ENCODE peak calls at places on chromosome 6, in nine cellular contexts. M is PC-3, D is endothelial cell, C is Caco-2, E is fibroblast of the aortic adventitia, N is transverse colon, B is A549, W is epithelial cell of esophagus, U is fibroblast of lung. F is an unnamed sample.

GRCh38 chr6:96015791-96016776 is at the start of gene FUT9:
- DNase-seq in M (no peak), C (no peak), U (peak), E (no peak), W (no peak), B (no peak), N (no peak), D (peak), F (peak)

GRCh38 chr6:26152226-26153101 is 65.2 kb downstream of the HFE start:
- DNase-seq in B (peak), U (peak), E (no peak), W (peak), N (no peak), M (peak), D (no peak), C (no peak), F (no peak)

GRCh38 chr6:143583542-143584330 is 72.2 kb upstream of the FUCA2 start:
- DNase-seq in D (no peak), U (peak), M (no peak), N (no peak), E (peak), W (no peak), C (no peak), B (no peak), F (no peak)

GRCh38 chr6:157621401-157621800 is 201.6 kb upstream of the SNX9 start:
- DNase-seq in E (no peak), U (peak), M (no peak), B (no peak), C (no peak), W (no peak), D (no peak), N (no peak), F (no peak)

GRCh38 chr6:4348462-4349112 is 213.2 kb upstream of the ECI2 start:
- DNase-seq in U (peak), N (no peak), E (peak), W (no peak), C (no peak), M (no peak), B (no peak), D (no peak), F (peak)

GRCh38 chr6:137265574-137265973 is 46.4 kb upstream of the IFNGR1 start:
- DNase-seq in W (no peak), B (no peak), C (no peak), M (no peak), E (peak), U (no peak), N (no peak), D (no peak), F (no peak)

GRCh38 chr6:169529931-169530761 is 171.7 kb downstream of the WDR27 start:
- DNase-seq in B (peak), E (peak), W (no peak), U (peak), D (no peak), M (peak), N (peak), C (no peak), F (peak)

GRCh38 chr6:163302747-163303146 is 111.8 kb upstream of the QKI start:
- DNase-seq in D (no peak), B (no peak), U (peak), N (no peak), M (no peak), W (no peak), E (no peak), C (no peak), F (no peak)

GRCh38 chr6:142523485-142523884 is 221.7 kb downstream of the ADGRG6 start:
- DNase-seq in N (no peak), E (peak), D (no peak), C (no peak), M (peak), U (peak), W (peak), B (no peak), F (no peak)

GRCh38 chr6:99563056-99563723 is 5.3 kb downstream of the CCNC start:
- DNase-seq in W (peak), B (no peak), C (no peak), N (no peak), D (no peak), U (no peak), E (no peak), M (peak), F (no peak)

GRCh38 chr6:16756660-16757270 is 4.5 kb downstream of the ATXN1 start:
- DNase-seq in C (no peak), N (no peak), M (no peak), E (no peak), D (no peak), B (no peak), W (peak), U (no peak), F (no peak)

GRCh38 chr6:26199773-26200728 is 112.8 kb downstream of the HFE start:
- DNase-seq in W (peak), E (peak), M (peak), N (no peak), U (peak), D (peak), C (no peak), B (no peak), F (peak)

DNA sequence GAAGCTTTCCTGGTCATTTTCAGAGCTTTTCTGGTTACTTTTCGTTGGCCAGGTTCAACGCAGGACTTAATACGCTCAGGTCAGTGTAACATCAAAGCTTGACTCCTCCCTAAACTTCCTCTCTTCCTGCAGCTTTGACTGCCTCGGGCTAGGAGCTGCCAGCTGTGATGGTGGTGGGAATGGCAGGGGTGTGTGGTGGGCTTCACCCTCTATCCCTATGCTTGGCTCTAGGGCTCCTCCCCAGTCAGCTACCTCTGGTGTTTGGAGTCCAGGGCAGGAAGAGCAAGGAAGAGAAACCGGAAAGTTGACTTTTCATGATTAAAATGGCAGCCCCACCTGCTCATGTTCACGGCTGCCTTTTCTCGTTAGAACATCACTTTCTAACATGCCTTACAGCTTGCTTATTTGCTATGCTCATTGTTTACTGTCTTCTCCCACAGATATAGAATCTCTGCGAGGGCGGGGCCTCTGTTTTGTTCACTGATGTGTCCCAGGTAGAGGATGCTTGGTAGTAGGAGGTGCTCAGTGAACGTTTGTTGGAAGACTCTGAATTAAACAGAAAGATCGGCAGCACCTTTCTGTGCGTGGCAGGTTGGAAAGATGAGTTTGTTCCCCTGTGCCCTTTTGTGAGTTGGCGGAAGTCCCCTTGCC is 16.1 kb upstream of the PPP1R14C start:
- DNase-seq in W (no peak), M (no peak), E (no peak), B (no peak), C (no peak), N (no peak), U (no peak), D (no peak), F (no peak)
- TF ChIP-seq CTCF in W (no peak), M (no peak), E (no peak), B (no peak), C (no peak), N (no peak), U (no peak), D (no peak), F (no peak)

GRCh38 chr6:115358616-115359015 is 702.1 kb downstream of the FRK start:
- DNase-seq in D (no peak), E (no peak), W (peak), U (no peak), B (no peak), C (no peak), M (no peak), N (no peak), F (no peak)
- TF ChIP-seq CTCF in D (no peak), E (no peak), W (no peak), U (no peak), B (no peak), C (no peak), M (no peak), N (no peak), F (no peak)

DNA sequence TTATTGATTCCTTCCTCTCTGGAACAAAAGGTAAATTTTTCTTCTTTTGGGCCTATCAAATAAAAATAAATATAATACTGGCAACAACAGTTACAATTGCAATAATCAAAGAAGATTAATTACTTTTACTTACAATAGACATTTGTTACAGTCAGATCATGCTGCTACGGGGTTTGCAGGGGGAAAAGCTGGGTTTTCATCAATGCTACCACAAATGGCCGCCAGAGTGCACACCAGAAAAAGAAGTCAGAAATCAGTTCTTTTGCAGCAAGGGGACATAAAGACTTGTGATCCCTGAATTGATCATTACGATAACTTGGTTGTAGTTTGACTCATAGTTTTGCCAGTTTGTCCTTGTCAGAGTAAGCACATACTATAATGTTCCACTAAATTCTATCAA is 714.5 kb upstream of the EYS start:
- DNase-seq in C (peak), N (no peak), D (peak), B (peak), W (no peak), U (no peak), E (no peak), M (peak), F (no peak)
- TF ChIP-seq CTCF in C (peak), N (no peak), D (no peak), B (no peak), W (no peak), U (peak), E (no peak), M (peak), F (no peak)

DNA sequence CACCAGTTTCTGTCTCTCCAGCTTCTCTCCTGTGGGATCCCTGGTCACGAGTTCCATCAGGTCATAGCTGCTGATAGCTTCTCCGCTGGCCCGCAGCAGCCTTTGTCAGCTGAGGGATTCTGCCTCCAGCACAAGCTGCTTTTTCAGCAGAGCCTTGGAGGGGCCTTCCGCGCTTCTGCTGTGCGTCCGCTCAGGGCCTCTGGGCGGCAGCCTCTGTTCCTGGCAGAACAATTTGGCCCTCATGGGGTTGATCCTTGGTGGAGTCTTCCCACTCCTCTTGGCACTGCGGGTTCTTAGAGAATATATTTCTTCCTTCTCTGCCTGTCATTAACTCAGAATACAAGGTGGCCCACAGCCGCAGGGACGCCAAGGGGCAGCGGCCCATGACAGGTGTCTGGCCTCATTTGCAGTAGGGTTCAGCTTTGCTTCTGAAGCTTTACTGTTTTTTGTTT is 158.8 kb downstream of the DTNBP1 start:
- DNase-seq in C (no peak), N (peak), M (no peak), E (peak), B (no peak), W (no peak), D (no peak), U (no peak), F (no peak)
- TF ChIP-seq CTCF in C (no peak), N (no peak), M (no peak), E (peak), B (no peak), W (no peak), D (no peak), U (peak), F (no peak)

DNA sequence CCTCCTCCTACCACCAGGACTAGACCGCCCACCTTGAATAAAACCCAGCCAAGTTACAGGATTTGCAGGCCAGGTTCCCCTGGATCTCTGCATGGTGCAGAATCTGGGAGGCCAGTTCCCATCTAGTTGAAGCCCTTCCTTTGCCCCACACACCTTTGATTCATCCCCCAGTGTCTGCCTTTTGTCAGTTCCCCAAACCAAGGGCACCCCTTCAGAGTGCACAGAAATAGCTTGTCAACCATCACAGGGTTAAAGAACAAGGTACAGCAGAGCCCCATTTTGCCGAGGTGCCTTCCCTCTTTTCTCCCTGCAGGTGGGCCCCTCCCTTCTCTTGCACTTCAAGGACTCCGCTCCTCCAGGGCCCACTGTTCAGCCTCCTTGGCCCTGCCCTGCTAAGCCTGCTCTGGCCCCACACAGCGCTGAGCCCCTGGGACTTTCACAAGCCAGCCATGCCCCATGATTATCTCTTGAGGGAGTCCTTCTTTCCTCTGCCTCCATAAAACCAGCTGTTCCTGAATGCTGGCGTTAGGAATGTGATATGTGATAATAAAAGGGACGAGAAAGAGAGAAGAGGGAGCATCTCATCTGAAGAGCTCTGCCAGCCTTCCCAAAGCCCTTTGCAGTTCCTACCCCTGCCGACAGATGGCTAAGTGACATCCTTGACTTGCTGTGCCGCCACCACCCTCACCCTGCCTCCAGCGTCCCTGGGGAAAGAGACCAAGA is 280.3 kb downstream of the CDC5L start:
- DNase-seq in M (peak), B (peak), E (no peak), W (no peak), D (peak), C (peak), N (peak), U (no peak), F (peak)
- TF ChIP-seq CTCF in M (peak), B (peak), E (peak), W (peak), D (peak), C (peak), N (peak), U (peak), F (peak)

GRCh38 chr6:160991411-160992322 is at the start of gene MAP3K4:
- DNase-seq in N (peak), U (peak), M (peak), D (peak), C (peak), W (peak), B (peak), E (peak), F (peak)
- TF ChIP-seq CTCF in N (no peak), U (no peak), M (no peak), D (no peak), C (no peak), W (no peak), B (no peak), E (no peak), F (no peak)

DNA sequence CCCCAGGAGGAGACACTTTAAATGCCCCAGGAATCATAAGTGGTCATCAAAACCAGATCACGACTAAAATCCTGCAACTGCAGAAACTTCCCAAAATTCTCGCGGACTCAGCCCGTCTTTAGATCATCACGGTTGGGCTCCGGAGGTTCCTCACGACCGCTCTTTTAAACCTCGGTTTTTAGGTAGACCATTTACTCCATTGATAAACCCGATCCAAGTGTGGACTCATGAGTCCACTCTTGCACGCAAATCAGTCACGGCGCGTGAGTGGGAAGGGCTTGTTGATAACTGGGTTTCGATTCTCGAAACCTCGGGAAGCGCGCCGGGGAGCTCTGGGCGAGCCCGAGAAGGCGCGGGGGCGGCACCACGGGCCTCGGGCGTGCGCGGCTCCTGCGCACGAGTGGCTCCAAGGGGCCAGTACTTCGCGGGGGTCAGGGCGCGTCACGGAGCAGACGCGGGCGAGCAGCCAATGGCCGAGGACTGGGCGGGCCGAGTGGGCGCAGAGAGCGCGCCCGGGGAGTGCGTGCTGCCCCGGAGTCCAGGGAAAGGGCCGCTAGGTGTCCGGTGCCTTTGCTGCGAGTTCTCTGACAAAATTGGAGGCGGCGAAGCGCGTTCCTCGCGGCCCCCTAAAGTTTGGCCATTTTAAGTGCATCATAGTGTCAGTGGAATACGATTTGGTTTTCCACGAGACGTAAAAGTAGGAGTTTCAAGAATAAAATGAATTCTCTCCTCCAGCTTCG is 658 bp upstream of the TENT5A start:
- DNase-seq in D (peak), C (peak), N (peak), M (peak), U (peak), B (peak), W (peak), E (peak), F (peak)
- TF ChIP-seq CTCF in D (no peak), C (no peak), N (no peak), M (no peak), U (peak), B (no peak), W (no peak), E (peak), F (peak)

DNA sequence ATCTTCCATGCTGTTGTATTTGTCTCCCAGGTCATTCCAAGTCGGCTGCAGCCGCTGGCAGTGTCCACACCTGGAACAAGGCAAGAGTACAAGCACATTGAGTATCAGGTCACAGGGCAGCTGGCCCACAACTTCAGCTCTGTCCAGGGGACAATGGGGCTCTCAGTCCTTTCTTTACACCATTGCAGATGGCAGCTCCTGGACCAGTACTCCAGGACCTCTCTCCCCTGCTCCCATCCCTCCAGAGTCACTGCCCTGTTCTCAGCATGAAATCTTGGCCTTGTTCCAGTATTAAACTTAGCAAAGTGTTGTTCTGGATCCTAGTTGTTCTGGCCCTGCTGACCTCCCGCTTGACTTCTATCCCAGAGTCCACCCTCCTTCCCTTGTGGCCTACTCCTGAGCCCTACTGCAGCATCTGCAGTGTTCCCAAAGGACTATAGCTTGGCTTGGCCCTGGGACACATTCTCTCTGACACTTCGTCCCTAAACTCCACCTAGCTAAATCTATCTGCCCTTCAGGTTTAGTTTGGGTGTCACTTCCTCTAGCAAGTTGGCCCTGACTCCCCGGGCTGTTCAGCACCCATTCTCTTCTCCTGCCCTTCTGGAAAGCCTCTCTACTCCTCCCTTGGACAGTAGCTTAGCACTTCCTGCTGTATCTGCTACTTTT is 5.8 kb downstream of the TXNDC5 start:
- DNase-seq in W (no peak), B (no peak), U (no peak), E (no peak), M (no peak), C (no peak), N (no peak), D (no peak), F (peak)
- TF ChIP-seq CTCF in W (no peak), B (no peak), U (no peak), E (no peak), M (no peak), C (no peak), N (no peak), D (no peak), F (no peak)

F was measured in body of pancreas.